ENCODE peak calls at places on chromosomes 11 and 22, in five cellular contexts. Q is heart right ventricle, K is PC-9, O is upper lobe of left lung, H is substantia nigra. D is an unnamed sample.

GRCh38 chr22:29524440-29525191 is 28.9 kb downstream of the THOC5 start:
- DNase-seq in K (no peak), O (no peak), H (no peak), Q (no peak), D (peak; percentile 12)

GRCh38 chr11:57321388-57321995 is 3.3 kb downstream of the TNKS1BP1 start:
- DNase-seq in O (no peak), Q (no peak), H (no peak), K (no peak), D (no peak)

GRCh38 chr11:106378513-106379179 is 301.2 kb downstream of the AASDHPPT start:
- DNase-seq in O (no peak), Q (no peak), K (no peak), H (no peak), D (no peak)

GRCh38 chr11:92411431-92411830 is 186.8 kb downstream of the FAT3 start:
- DNase-seq in K (no peak), H (no peak), Q (no peak), O (no peak), D (no peak)

GRCh38 chr11:130478881-130479280 is 30.4 kb downstream of the ADAMTS15 start:
- DNase-seq in O (no peak), Q (no peak), H (no peak), K (no peak), D (no peak)

GRCh38 chr22:37263966-37264887 is 18.1 kb upstream of the CYTH4 start:
- DNase-seq in H (no peak), O (no peak), Q (no peak), K (no peak), D (no peak)

GRCh38 chr11:112967082-112967481 is 5.9 kb downstream of the NCAM1 start:
- DNase-seq in Q (no peak), O (no peak), K (no peak), H (no peak), D (no peak)

GRCh38 chr11:69089258-69089657 is 40.5 kb downstream of the TPCN2 start:
- DNase-seq in Q (peak; percentile 54), K (peak; percentile 59), H (no peak), O (no peak), D (no peak)

DNA sequence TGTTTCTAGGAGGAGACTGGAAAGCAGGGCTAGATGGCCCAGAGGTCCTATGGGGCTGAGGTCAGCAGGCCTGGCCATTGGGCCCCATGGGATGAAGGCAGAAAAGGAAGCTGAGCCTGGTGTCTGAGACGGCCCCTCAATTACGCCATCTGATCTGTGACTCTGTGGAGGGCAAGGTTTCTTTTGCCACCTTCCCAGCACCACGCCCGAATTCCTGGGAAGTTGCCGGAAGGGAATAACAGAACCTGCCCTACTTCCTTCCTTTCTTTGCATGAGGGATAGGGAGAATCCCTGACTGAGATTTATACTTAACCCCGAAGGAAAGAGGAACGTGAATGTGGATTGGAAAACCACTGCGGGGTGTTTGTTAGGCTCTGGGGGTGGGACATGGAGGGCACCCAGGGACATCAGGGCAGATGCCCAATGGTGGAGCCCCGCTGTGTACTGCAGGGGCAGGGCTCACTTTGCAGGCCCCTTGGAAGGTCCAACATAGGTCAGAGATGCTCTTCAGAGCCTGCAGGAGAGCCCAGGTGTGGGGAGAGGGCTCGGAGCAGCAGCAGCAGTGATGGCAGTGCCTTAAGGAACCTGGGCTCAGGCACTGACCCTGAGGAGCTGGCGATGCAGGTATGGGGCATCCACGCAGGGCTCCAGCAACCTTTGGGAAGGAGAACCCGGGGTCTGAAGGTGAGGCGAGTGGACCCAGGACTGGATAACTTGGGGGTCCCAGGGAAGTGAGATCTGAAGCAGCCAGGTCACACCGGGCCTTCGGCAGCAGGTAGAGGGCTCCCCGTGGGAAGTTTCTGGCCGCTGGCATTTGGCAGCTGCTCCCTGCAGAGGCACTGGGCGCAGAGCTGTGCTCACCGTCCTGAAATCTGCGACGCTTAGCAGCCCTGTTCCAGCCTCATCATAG is 118.4 kb downstream of the MPPED1 start:
- DNase-seq in H (no peak), Q (no peak), O (no peak), K (no peak), D (peak; percentile 30)
- H3K27ac ChIP-seq in H (no peak overlapping the region), Q (no peak overlapping the region), O (no peak overlapping the region), K (no peak overlapping the region), D (peak overlapping the region; percentile 32)

GRCh38 chr11:45155058-45155551 is 8.7 kb downstream of the PRDM11 start:
- DNase-seq in H (no peak), K (no peak), Q (no peak), O (no peak), D (no peak)

GRCh38 chr11:45155627-45156180 is 9.3 kb downstream of the PRDM11 start:
- DNase-seq in H (no peak), Q (no peak), O (no peak), K (no peak), D (no peak)

GRCh38 chr11:45152740-45153595 is 6.5 kb downstream of the PRDM11 start:
- DNase-seq in O (no peak), H (no peak), Q (no peak), K (no peak), D (no peak)

GRCh38 chr11:45156201-45156600 is 9.8 kb downstream of the PRDM11 start:
- DNase-seq in Q (no peak), O (peak; percentile 10), K (no peak), H (no peak), D (no peak)

DNA sequence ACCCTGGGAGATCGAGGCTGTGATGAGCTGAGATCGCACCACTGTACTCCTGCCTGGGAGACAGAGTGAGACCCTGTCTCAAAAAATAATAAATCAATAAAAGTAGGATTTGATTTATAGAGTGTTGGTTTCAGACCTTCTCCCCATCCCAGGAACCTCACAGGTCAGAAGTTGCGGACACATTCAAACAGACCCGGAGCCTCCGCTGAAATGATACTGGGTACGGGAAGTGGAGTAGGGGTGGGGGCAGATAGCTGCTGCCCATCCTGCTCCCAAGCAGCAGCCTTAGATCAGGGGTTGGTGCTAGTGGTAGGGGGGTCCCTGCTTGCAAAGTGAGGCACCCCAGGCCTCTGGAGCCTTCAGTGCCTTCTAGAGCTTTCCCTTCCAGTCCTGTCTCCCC is 7.8 kb downstream of the PRDM11 start:
- DNase-seq in K (no peak), H (no peak), O (no peak), Q (no peak), D (no peak)
- H3K27ac ChIP-seq in K (no peak overlapping the region), H (no peak overlapping the region), O (no peak overlapping the region), Q (no peak overlapping the region), D (no peak overlapping the region)

GRCh38 chr22:44521326-44521725 is 23.3 kb upstream of the RTL6 start:
- DNase-seq in K (no peak), H (no peak), O (no peak), Q (no peak), D (no peak)

GRCh38 chr22:44520695-44521094 is 22.7 kb upstream of the RTL6 start:
- DNase-seq in K (no peak), H (no peak), O (no peak), Q (no peak), D (no peak)

GRCh38 chr22:44519895-44520294 is 21.9 kb upstream of the RTL6 start:
- DNase-seq in O (no peak), Q (peak; percentile 31), H (no peak), K (no peak), D (no peak)

GRCh38 chr22:44516841-44517240 is 18.8 kb upstream of the RTL6 start:
- DNase-seq in H (no peak), K (no peak), O (no peak), Q (no peak), D (no peak)

GRCh38 chr22:44515779-44516178 is 17.7 kb upstream of the RTL6 start:
- DNase-seq in Q (no peak), K (no peak), H (no peak), O (no peak), D (no peak)
- H3K27ac ChIP-seq in Q (no peak overlapping the region), K (no peak overlapping the region), H (no peak overlapping the region), O (no peak overlapping the region), D (no peak overlapping the region)

GRCh38 chr22:45009881-45010531 is at the start of gene PHF21B:
- DNase-seq in Q (peak; percentile 57), H (peak; percentile 31), O (no peak), K (no peak), D (peak; percentile 19)
- H3K27ac ChIP-seq in Q (peak within 1 kb of the TSS; percentile 56), H (peak within 1 kb of the TSS; percentile 30), O (no peak within 1 kb of the TSS), K (no peak within 1 kb of the TSS), D (no peak within 1 kb of the TSS)

DNA sequence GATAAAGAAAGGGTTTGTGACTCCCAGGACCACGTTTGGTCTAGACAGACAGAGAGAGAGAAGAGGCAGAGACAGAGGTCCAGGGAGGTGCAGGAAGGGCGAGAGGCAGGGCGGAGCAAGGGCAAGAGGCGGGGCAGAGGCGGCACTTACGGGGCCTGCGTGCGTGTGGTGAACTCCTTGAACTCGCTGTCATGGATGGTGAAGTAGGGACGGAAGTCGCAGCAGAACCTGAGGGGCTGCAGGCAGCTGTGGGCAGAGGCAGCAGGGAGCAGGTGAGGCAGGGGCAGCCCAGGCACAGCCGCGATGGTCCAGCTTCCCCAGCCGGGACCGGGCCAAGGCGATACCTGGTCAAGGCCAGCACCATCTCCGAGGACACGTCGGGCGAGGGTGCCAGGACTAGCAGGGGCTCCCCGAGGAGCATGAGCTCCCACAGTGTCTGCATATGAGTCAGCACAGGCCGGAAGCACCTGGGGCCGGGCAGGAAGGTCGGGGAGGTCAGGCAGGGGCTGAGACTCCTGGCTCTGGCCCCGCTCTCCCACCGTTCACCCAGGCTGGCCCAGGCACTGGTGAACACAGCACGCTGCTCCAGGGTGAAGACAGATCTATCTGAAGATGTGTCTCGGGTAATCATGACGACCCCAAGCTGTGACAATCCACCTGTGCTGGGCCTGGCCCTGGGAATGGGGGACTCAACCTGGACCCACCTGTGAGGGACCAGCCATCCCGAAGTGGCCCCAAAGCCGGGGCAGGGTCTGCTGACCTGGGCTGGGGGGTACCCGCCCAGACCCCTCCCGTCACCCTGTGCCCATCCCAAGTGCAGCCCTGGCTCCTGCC is 7.2 kb upstream of the PLXNB2 start:
- DNase-seq in H (no peak), K (no peak), Q (peak; percentile 61), O (peak; percentile 86), D (no peak)
- H3K27ac ChIP-seq in H (no peak overlapping the region), K (no peak overlapping the region), Q (no peak overlapping the region), O (peak overlapping the region; percentile 5), D (peak overlapping the region; percentile 69)

DNA sequence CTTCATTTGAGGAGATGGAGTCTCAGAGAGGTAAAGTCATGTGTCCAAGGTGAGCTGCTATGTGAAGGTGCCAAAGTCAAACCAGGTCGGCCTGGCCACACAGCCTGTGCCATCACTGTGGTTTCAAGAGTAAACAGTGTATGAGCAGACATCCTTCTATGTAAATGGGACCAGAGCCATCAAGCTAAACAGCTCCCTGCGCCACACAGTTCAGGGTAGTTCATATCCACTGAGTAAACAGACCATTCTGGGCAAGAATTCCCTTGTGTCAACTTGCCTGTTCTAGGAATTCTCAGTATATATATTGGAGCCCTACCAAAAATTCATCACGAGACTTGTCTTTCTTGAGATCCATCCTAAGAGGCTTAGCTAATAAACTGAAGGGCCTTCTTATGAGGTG is 77.5 kb downstream of the AMOTL1 start:
- DNase-seq in H (no peak), Q (no peak), O (peak; percentile 55), K (no peak), D (peak; percentile 20)
- H3K27ac ChIP-seq in H (no peak overlapping the region), Q (no peak overlapping the region), O (peak overlapping the region; percentile 29), K (no peak overlapping the region), D (no peak overlapping the region)